ENCODE peak calls at places on chromosome 22, in four cellular contexts. F is Ammon's horn, V is AG04450, D is GM19239. N is an unnamed sample.

GRCh38 chr22:25629613-25630012 is 65.1 kb downstream of the GRK3 start:
- DNase-seq in V (no peak), D (no peak), F (no peak), N (no peak)

GRCh38 chr22:37276771-37277170 is 5.5 kb upstream of the CYTH4 start:
- DNase-seq in F (no peak), D (no peak), V (no peak), N (no peak)

GRCh38 chr22:19168088-19168890 is 10.2 kb downstream of the SLC25A1 start:
- DNase-seq in V (no peak), F (no peak), D (no peak), N (no peak)

GRCh38 chr22:40200795-40201194 is 23.1 kb downstream of the TNRC6B start:
- DNase-seq in F (no peak), D (no peak), V (no peak), N (no peak)

GRCh38 chr22:26972281-26972680 is 314.9 kb downstream of the MIAT start:
- DNase-seq in V (no peak), F (no peak), D (no peak), N (no peak)

GRCh38 chr22:23179381-23180294 is 671 bp upstream of the BCR start:
- DNase-seq in V (no peak), F (no peak), D (no peak), N (peak; percentile 47)

GRCh38 chr22:48889209-48889830 is 938.4 kb downstream of the BRD1 start:
- DNase-seq in D (no peak), F (no peak), V (no peak), N (no peak)

GRCh38 chr22:49185312-49185969 is 642.2 kb downstream of the BRD1 start:
- DNase-seq in D (no peak), V (no peak), F (no peak), N (no peak)

GRCh38 chr22:20904008-20904979 is 12.9 kb upstream of the CRKL start:
- DNase-seq in V (peak; percentile 91), F (no peak), D (no peak), N (peak; percentile 17)

GRCh38 chr22:45777046-45777851 is 105.6 kb downstream of the ATXN10 start:
- DNase-seq in V (no peak), D (no peak), F (no peak), N (no peak)

GRCh38 chr22:50471197-50471847 is 3.5 kb downstream of the SBF1 start:
- DNase-seq in F (peak; percentile 87), V (no peak), D (no peak), N (no peak)

GRCh38 chr22:38618682-38619081 is 37.5 kb downstream of the FAM227A start:
- DNase-seq in F (no peak), D (no peak), V (no peak), N (no peak)

GRCh38 chr22:44440224-44441160 is 57.5 kb downstream of the RTL6 start:
- DNase-seq in F (no peak), V (no peak), D (no peak), N (no peak)

GRCh38 chr22:24093855-24094254 is 82.8 kb downstream of the CABIN1 start:
- DNase-seq in F (no peak), D (no peak), V (no peak), N (no peak)

GRCh38 chr22:25388866-25389540 is 169.6 kb downstream of the CRYBB2 start:
- DNase-seq in F (no peak), V (no peak), D (no peak), N (no peak)

GRCh38 chr22:34414467-34415440 is 494.5 kb upstream of the LARGE1 start:
- DNase-seq in D (peak; percentile 36), V (no peak), F (peak; percentile 35), N (peak; percentile 68)

GRCh38 chr22:34111210-34111824 is 191.0 kb upstream of the LARGE1 start:
- DNase-seq in D (peak; percentile 42), V (no peak), F (peak; percentile 45), N (peak; percentile 2)

GRCh38 chr22:32502346-32502745 is 27.7 kb downstream of the FBXO7 start:
- DNase-seq in V (no peak), D (no peak), F (no peak), N (peak; percentile 5)

GRCh38 chr22:22069450-22070370 is 87.1 kb upstream of the TOP3B start:
- DNase-seq in D (no peak), V (no peak), F (no peak), N (no peak)

GRCh38 chr22:23240639-23241389 is 60.5 kb downstream of the BCR start:
- DNase-seq in F (no peak), V (no peak), D (no peak), N (peak; percentile 33)

GRCh38 chr22:27724181-27724580 is 77.4 kb downstream of the MN1 start:
- DNase-seq in V (no peak), F (no peak), D (no peak), N (peak; percentile 30)

GRCh38 chr22:45204751-45205623 is 35.7 kb downstream of the KIAA0930 start:
- DNase-seq in D (no peak), F (no peak), V (no peak), N (no peak)

GRCh38 chr22:43482310-43482625 is 70.5 kb downstream of the MPPED1 start:
- DNase-seq in F (no peak), V (no peak), D (no peak), N (no peak)

GRCh38 chr22:30324008-30324730 is 2.6 kb downstream of the TBC1D10A start:
- DNase-seq in D (no peak), F (no peak), V (no peak), N (no peak)

GRCh38 chr22:48101704-48102103 is 1339.3 kb downstream of the TBC1D22A start:
- DNase-seq in F (no peak), D (no peak), V (no peak), N (no peak)

GRCh38 chr22:50091092-50091491 is 1.3 kb downstream of the MOV10L1 start:
- DNase-seq in F (no peak), D (no peak), V (no peak), N (no peak)

GRCh38 chr22:36764060-36764459 is 11.9 kb downstream of the IFT27 start:
- DNase-seq in V (no peak), F (no peak), D (no peak), N (no peak)

GRCh38 chr22:19998232-19998951 is 18.2 kb downstream of the ARVCF start:
- DNase-seq in V (no peak), F (no peak), D (no peak), N (no peak)

GRCh38 chr22:31585161-31585859 is 76.7 kb downstream of the PISD start:
- DNase-seq in D (no peak), V (no peak), F (no peak), N (no peak)

GRCh38 chr22:46564084-46564714 is 26.8 kb upstream of the CELSR1 start:
- DNase-seq in F (no peak), D (no peak), V (no peak), N (no peak)